ENCODE peak calls at places on chromosomes 5 and 9, in six cellular contexts. One of them, this sample, is unnamed.

GRCh38 chr9:33166263-33167083 is 663 bp downstream of the B4GALT1 start:
- DNase-seq in activated CD4-positive, alpha-beta memory T cell treated with anti-CD3 and anti-CD28 coated beads, Interleukin-2, amount 10 ng/mL, durations not matched to agents 7 days and 5 days: no peak
- DNase-seq in cardiac fibroblast: peak
- DNase-seq in heart left ventricle: peak
- DNase-seq in left ventricle myocardium inferior: peak
- DNase-seq in DMS53: peak
- DNase-seq in this sample: peak

GRCh38 chr9:2050236-2050635 is 35.1 kb downstream of the SMARCA2 start:
- DNase-seq in activated CD4-positive, alpha-beta memory T cell treated with anti-CD3 and anti-CD28 coated beads, Interleukin-2, amount 10 ng/mL, durations not matched to agents 7 days and 5 days: no peak
- DNase-seq in cardiac fibroblast: no peak
- DNase-seq in heart left ventricle: no peak
- DNase-seq in left ventricle myocardium inferior: no peak
- DNase-seq in DMS53: no peak
- DNase-seq in this sample: no peak

GRCh38 chr9:34218452-34218851 is 39.6 kb downstream of the UBAP1 start:
- DNase-seq in activated CD4-positive, alpha-beta memory T cell treated with anti-CD3 and anti-CD28 coated beads, Interleukin-2, amount 10 ng/mL, durations not matched to agents 7 days and 5 days: no peak
- DNase-seq in cardiac fibroblast: no peak
- DNase-seq in heart left ventricle: no peak
- DNase-seq in left ventricle myocardium inferior: no peak
- DNase-seq in DMS53: no peak
- DNase-seq in this sample: no peak

GRCh38 chr5:10946050-10946449 is 185.0 kb upstream of the DAP start:
- DNase-seq in activated CD4-positive, alpha-beta memory T cell treated with anti-CD3 and anti-CD28 coated beads, Interleukin-2, amount 10 ng/mL, durations not matched to agents 7 days and 5 days: no peak
- DNase-seq in cardiac fibroblast: no peak
- DNase-seq in heart left ventricle: no peak
- DNase-seq in left ventricle myocardium inferior: no peak
- DNase-seq in DMS53: no peak
- DNase-seq in this sample: no peak

GRCh38 chr5:41736641-41737040 is 133.6 kb downstream of the OXCT1 start:
- DNase-seq in activated CD4-positive, alpha-beta memory T cell treated with anti-CD3 and anti-CD28 coated beads, Interleukin-2, amount 10 ng/mL, durations not matched to agents 7 days and 5 days: no peak
- DNase-seq in cardiac fibroblast: no peak
- DNase-seq in heart left ventricle: no peak
- DNase-seq in left ventricle myocardium inferior: no peak
- DNase-seq in DMS53: no peak
- DNase-seq in this sample: no peak

GRCh38 chr9:107008447-107008846 is 145.5 kb downstream of the ZNF462 start:
- DNase-seq in activated CD4-positive, alpha-beta memory T cell treated with anti-CD3 and anti-CD28 coated beads, Interleukin-2, amount 10 ng/mL, durations not matched to agents 7 days and 5 days: no peak
- DNase-seq in cardiac fibroblast: no peak
- DNase-seq in heart left ventricle: no peak
- DNase-seq in left ventricle myocardium inferior: no peak
- DNase-seq in DMS53: no peak
- DNase-seq in this sample: no peak

GRCh38 chr9:108156270-108156998 is 666.9 kb upstream of the KLF4 start:
- DNase-seq in activated CD4-positive, alpha-beta memory T cell treated with anti-CD3 and anti-CD28 coated beads, Interleukin-2, amount 10 ng/mL, durations not matched to agents 7 days and 5 days: no peak
- DNase-seq in cardiac fibroblast: peak
- DNase-seq in heart left ventricle: no peak
- DNase-seq in left ventricle myocardium inferior: no peak
- DNase-seq in DMS53: no peak
- DNase-seq in this sample: no peak

GRCh38 chr9:118596374-118597015 is 772.7 kb downstream of the BRINP1 start:
- DNase-seq in activated CD4-positive, alpha-beta memory T cell treated with anti-CD3 and anti-CD28 coated beads, Interleukin-2, amount 10 ng/mL, durations not matched to agents 7 days and 5 days: no peak
- DNase-seq in cardiac fibroblast: no peak
- DNase-seq in heart left ventricle: no peak
- DNase-seq in left ventricle myocardium inferior: no peak
- DNase-seq in DMS53: no peak
- DNase-seq in this sample: no peak

GRCh38 chr5:2111569-2112105 is 228.9 kb upstream of the IRX4 start:
- DNase-seq in activated CD4-positive, alpha-beta memory T cell treated with anti-CD3 and anti-CD28 coated beads, Interleukin-2, amount 10 ng/mL, durations not matched to agents 7 days and 5 days: no peak
- DNase-seq in cardiac fibroblast: no peak
- DNase-seq in heart left ventricle: no peak
- DNase-seq in left ventricle myocardium inferior: no peak
- DNase-seq in DMS53: no peak
- DNase-seq in this sample: no peak

GRCh38 chr9:35826071-35826701 is 2.3 kb downstream of the FAM221B start:
- DNase-seq in activated CD4-positive, alpha-beta memory T cell treated with anti-CD3 and anti-CD28 coated beads, Interleukin-2, amount 10 ng/mL, durations not matched to agents 7 days and 5 days: peak
- DNase-seq in cardiac fibroblast: peak
- DNase-seq in heart left ventricle: no peak
- DNase-seq in left ventricle myocardium inferior: no peak
- DNase-seq in DMS53: peak
- DNase-seq in this sample: no peak

GRCh38 chr9:127558581-127559246 is 53.4 kb upstream of the STXBP1 start:
- DNase-seq in activated CD4-positive, alpha-beta memory T cell treated with anti-CD3 and anti-CD28 coated beads, Interleukin-2, amount 10 ng/mL, durations not matched to agents 7 days and 5 days: no peak
- DNase-seq in cardiac fibroblast: no peak
- DNase-seq in heart left ventricle: no peak
- DNase-seq in left ventricle myocardium inferior: no peak
- DNase-seq in DMS53: no peak
- DNase-seq in this sample: no peak

GRCh38 chr9:131254107-131254491 is 22.2 kb downstream of the FAM78A start:
- DNase-seq in activated CD4-positive, alpha-beta memory T cell treated with anti-CD3 and anti-CD28 coated beads, Interleukin-2, amount 10 ng/mL, durations not matched to agents 7 days and 5 days: no peak
- DNase-seq in cardiac fibroblast: no peak
- DNase-seq in heart left ventricle: peak
- DNase-seq in left ventricle myocardium inferior: peak
- DNase-seq in DMS53: no peak
- DNase-seq in this sample: no peak

GRCh38 chr5:109291090-109291489 is 118.7 kb downstream of the PJA2 start:
- DNase-seq in activated CD4-positive, alpha-beta memory T cell treated with anti-CD3 and anti-CD28 coated beads, Interleukin-2, amount 10 ng/mL, durations not matched to agents 7 days and 5 days: no peak
- DNase-seq in cardiac fibroblast: no peak
- DNase-seq in heart left ventricle: no peak
- DNase-seq in left ventricle myocardium inferior: no peak
- DNase-seq in DMS53: no peak
- DNase-seq in this sample: no peak

GRCh38 chr9:88056876-88057275 is 81.4 kb downstream of the SPATA31C2 start:
- DNase-seq in activated CD4-positive, alpha-beta memory T cell treated with anti-CD3 and anti-CD28 coated beads, Interleukin-2, amount 10 ng/mL, durations not matched to agents 7 days and 5 days: no peak
- DNase-seq in cardiac fibroblast: no peak
- DNase-seq in heart left ventricle: no peak
- DNase-seq in left ventricle myocardium inferior: no peak
- DNase-seq in DMS53: no peak
- DNase-seq in this sample: no peak

GRCh38 chr9:113673726-113674125 is 202.4 kb upstream of the ZNF618 start:
- DNase-seq in activated CD4-positive, alpha-beta memory T cell treated with anti-CD3 and anti-CD28 coated beads, Interleukin-2, amount 10 ng/mL, durations not matched to agents 7 days and 5 days: no peak
- DNase-seq in cardiac fibroblast: peak
- DNase-seq in heart left ventricle: no peak
- DNase-seq in left ventricle myocardium inferior: no peak
- DNase-seq in DMS53: no peak
- DNase-seq in this sample: no peak

GRCh38 chr5:171541380-171541779 is 121.9 kb downstream of the FGF18 start:
- DNase-seq in activated CD4-positive, alpha-beta memory T cell treated with anti-CD3 and anti-CD28 coated beads, Interleukin-2, amount 10 ng/mL, durations not matched to agents 7 days and 5 days: no peak
- DNase-seq in cardiac fibroblast: no peak
- DNase-seq in heart left ventricle: no peak
- DNase-seq in left ventricle myocardium inferior: no peak
- DNase-seq in DMS53: no peak
- DNase-seq in this sample: no peak